ENCODE peak calls at places on chromosomes 13 and 19, in four cellular contexts. K is H1, B is HepG2, U is GM12878. J is an unnamed sample.

GRCh38 chr19:16952046-16952445 is 63.2 kb downstream of the F2RL3 start:
- DNase-seq in K (no peak), B (no peak), U (no peak), J (no peak)

GRCh38 chr13:94464771-94465170 is 14.7 kb downstream of the DCT start:
- DNase-seq in K (no peak), B (no peak), U (no peak), J (no peak)

GRCh38 chr13:98466634-98467236 is 110.2 kb downstream of the STK24 start:
- DNase-seq in K (no peak), B (peak; percentile 43), U (no peak), J (peak; percentile 65)

GRCh38 chr13:62356977-62357376 is 941.3 kb upstream of the PCDH20 start:
- DNase-seq in K (no peak), B (no peak), U (no peak), J (no peak)

GRCh38 chr19:5967994-5968430 is 9.9 kb downstream of the RANBP3 start:
- DNase-seq in K (no peak), B (peak; percentile 64), U (peak; percentile 17), J (peak; percentile 82)

GRCh38 chr13:66210677-66211076 is 1019.5 kb downstream of the PCDH9 start:
- DNase-seq in K (no peak), B (no peak), U (no peak), J (no peak)

GRCh38 chr13:42878721-42879120 is 97.3 kb downstream of the FAM216B start:
- DNase-seq in K (no peak), B (no peak), U (no peak), J (no peak)

GRCh38 chr13:41564046-41564445 is 106.7 kb downstream of the RGCC start:
- DNase-seq in K (no peak), B (no peak), U (no peak), J (no peak)

GRCh38 chr19:47885067-47885463 is 1.1 kb downstream of the SULT2A1 start:
- DNase-seq in K (no peak), B (peak; percentile 44), U (no peak), J (no peak)

GRCh38 chr13:72121466-72121865 is 254.5 kb upstream of the DACH1 start:
- DNase-seq in K (no peak), B (no peak), U (no peak), J (no peak)

GRCh38 chr19:50510121-50510670 is 795 bp downstream of the JOSD2 start:
- DNase-seq in K (no peak), B (no peak), U (no peak), J (no peak)

GRCh38 chr19:31510635-31511034 is 161.4 kb upstream of the TSHZ3 start:
- DNase-seq in K (no peak), B (no peak), U (no peak), J (no peak)

GRCh38 chr13:104198811-104199210 is 1132.6 kb upstream of the SLC10A2 start:
- DNase-seq in K (no peak), B (no peak), U (no peak), J (no peak)

GRCh38 chr13:35512271-35512920 is 35.9 kb upstream of the MAB21L1 start:
- DNase-seq in K (no peak), B (no peak), U (no peak), J (no peak)

GRCh38 chr13:76226941-76227340 is 590.8 kb downstream of the LMO7 start:
- DNase-seq in K (no peak), B (no peak), U (no peak), J (no peak)

GRCh38 chr13:78192721-78193120 is 274.1 kb upstream of the EDNRB start:
- DNase-seq in K (no peak), B (no peak), U (no peak), J (no peak)

GRCh38 chr19:3276341-3276799 is 51.9 kb downstream of the CELF5 start:
- DNase-seq in K (peak; percentile 95), B (peak; percentile 60), U (no peak), J (peak; percentile 72)

GRCh38 chr19:28514166-28514565 is 698.8 kb downstream of the UQCRFS1 start:
- DNase-seq in K (no peak), B (no peak), U (no peak), J (no peak)

GRCh38 chr19:5621945-5622464 is 571 bp downstream of the SAFB2 start:
- DNase-seq in K (no peak), B (no peak), U (no peak), J (no peak)

GRCh38 chr13:72698164-72698563 is 29.3 kb downstream of the MZT1 start:
- DNase-seq in K (no peak), B (no peak), U (no peak), J (no peak)

GRCh38 chr13:39253774-39254173 is 215.5 kb downstream of the NHLRC3 start:
- DNase-seq in K (no peak), B (no peak), U (no peak), J (no peak)

GRCh38 chr19:13974073-13974472 is 21.8 kb downstream of the DCAF15 start:
- DNase-seq in K (peak; percentile 70), B (no peak), U (no peak), J (peak; percentile 53)

GRCh38 chr13:95814494-95814893 is 137.6 kb downstream of the DNAJC3 start:
- DNase-seq in K (no peak), B (peak; percentile 9), U (no peak), J (no peak)

GRCh38 chr19:37654525-37654832 is 786 bp downstream of the ZFP30 start:
- DNase-seq in K (no peak), B (no peak), U (no peak), J (no peak)

GRCh38 chr13:35293579-35293978 is 182.9 kb downstream of the MAB21L1 start:
- DNase-seq in K (no peak), B (no peak), U (no peak), J (no peak)

GRCh38 chr19:7980168-7980567 is 25.3 kb downstream of the ELAVL1 start:
- DNase-seq in K (no peak), B (no peak), U (no peak), J (no peak)

GRCh38 chr13:44561352-44561751 is 14.8 kb downstream of the TSC22D1 start:
- DNase-seq in K (no peak), B (no peak), U (no peak), J (no peak)

GRCh38 chr19:39007096-39007495 is 25.3 kb downstream of the FBXO27 start:
- DNase-seq in K (no peak), B (no peak), U (no peak), J (no peak)

GRCh38 chr13:40186041-40186440 is 480.4 kb downstream of the FOXO1 start:
- DNase-seq in K (no peak), B (no peak), U (no peak), J (no peak)

GRCh38 chr19:6970478-6970877 is 50.8 kb downstream of the MBD3L2B start:
- DNase-seq in K (no peak), B (no peak), U (no peak), J (peak; percentile 23)

GRCh38 chr19:2582984-2583956 is 107.3 kb downstream of the GADD45B start:
- DNase-seq in K (no peak), B (no peak), U (no peak), J (no peak)

GRCh38 chr13:114108141-114108761 is 24.2 kb downstream of the RASA3 start:
- DNase-seq in K (no peak), B (no peak), U (no peak), J (no peak)

GRCh38 chr13:70218618-70219017 is 110.4 kb upstream of the KLHL1 start:
- DNase-seq in K (no peak), B (no peak), U (no peak), J (no peak)

GRCh38 chr13:27918041-27918917 is 1.5 kb upstream of the PDX1 start:
- DNase-seq in K (no peak), B (no peak), U (no peak), J (no peak)

GRCh38 chr13:27918918-27919255 is 913 bp upstream of the PDX1 start:
- DNase-seq in K (no peak), B (no peak), U (no peak), J (no peak)

GRCh38 chr13:27915301-27916207 is 4.2 kb upstream of the PDX1 start:
- DNase-seq in K (no peak), B (no peak), U (no peak), J (no peak)

GRCh38 chr13:27919299-27919933 is 384 bp upstream of the PDX1 start:
- DNase-seq in K (no peak), B (peak; percentile 12), U (no peak), J (no peak)

GRCh38 chr13:27917121-27917947 is 2.5 kb upstream of the PDX1 start:
- DNase-seq in K (no peak), B (no peak), U (no peak), J (peak; percentile 62)
- TF ChIP-seq SUZ12 in K (no peak), B (no peak), U (no peak), J (no peak)

DNA sequence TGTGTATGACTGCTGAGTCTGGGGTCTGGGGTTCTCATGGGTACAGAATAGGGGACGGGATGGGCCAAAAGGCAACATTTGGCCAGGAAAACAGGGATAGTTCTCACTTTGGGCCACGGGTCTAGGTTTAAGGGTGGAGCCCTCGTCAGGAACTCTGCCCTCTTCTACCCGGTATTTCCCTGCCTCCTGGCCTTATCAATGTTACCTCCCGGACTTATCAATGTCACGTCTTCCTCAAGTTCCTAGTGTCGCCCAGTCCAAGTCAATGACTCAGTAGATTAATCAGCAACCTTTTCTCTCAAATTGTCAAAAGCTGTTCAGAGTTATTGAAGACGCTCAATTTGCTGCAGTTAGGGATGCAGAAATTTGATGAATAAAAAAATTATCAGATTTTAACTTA is 234.8 kb downstream of the B3GLCT start:
- DNase-seq in K (no peak), B (no peak), U (no peak), J (no peak)
- TF ChIP-seq SP1 in K (no peak), B (no peak), U (no peak), J (no peak)

GRCh38 chr19:29712744-29713516 is 2.1 kb downstream of the C19orf12 start:
- DNase-seq in K (no peak), B (no peak), U (no peak), J (no peak)

GRCh38 chr19:29717051-29717450 is 2.0 kb upstream of the C19orf12 start:
- DNase-seq in K (no peak), B (no peak), U (no peak), J (no peak)

GRCh38 chr19:29714953-29715694 is at the start of gene C19orf12:
- DNase-seq in K (no peak), B (peak; percentile 18), U (no peak), J (peak; percentile 79)

GRCh38 chr19:29715695-29716581 is 877 bp upstream of the C19orf12 start:
- DNase-seq in K (no peak), B (peak; percentile 38), U (no peak), J (no peak)

DNA sequence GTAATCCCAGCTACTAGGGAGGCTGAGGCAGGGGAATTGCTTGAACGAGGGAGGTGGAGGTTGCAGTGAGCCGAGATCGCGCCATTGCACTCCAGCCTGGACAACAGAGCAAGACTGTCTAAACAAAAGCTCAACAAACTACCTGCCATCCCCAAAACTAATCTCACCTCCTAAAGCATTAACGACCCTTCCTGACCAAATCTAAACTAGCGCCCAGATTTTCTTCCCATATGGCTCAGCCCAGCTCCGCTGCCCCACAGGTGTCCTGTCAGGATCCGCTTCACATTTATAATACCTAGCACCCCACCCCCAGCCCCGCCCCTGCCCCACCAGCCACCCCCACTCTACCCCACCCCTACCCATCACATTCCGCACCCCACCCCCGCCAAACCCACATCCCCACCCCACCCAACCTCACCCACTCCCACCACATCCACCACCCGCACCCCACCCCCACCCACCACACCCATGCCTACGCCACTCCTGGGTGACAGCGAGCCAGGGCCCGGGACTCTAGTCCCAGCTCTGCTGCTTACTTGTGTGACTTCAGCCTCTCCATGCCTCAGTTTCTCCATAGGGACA is 599 bp downstream of the C19orf12 start:
- DNase-seq in K (no peak), B (no peak), U (no peak), J (no peak)
- TF ChIP-seq SUZ12 in K (no peak), B (no peak), U (no peak), J (no peak)

DNA sequence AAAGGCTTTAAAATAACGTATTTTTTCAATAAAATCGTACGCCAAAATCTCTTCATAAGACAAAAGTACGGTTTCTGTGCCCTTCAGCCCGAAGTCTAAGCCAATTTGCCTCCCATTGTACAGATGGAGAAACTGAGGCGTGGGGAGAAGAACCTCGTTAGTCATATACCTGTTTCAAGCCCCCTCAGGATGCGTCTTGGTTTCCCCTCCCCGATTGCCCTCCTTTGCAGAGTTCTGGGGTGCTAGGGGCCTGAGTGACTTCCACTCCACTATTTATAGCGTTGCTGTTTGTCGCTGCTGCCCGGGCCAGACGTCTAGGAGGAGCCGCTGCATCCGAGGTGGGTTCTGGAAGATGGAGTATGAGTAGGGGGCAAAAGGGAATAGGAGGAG is 2.3 kb upstream of the LTBP4 start:
- DNase-seq in K (no peak), B (no peak), U (no peak), J (no peak)
- TF ChIP-seq SP1 in K (no peak), B (no peak), U (no peak), J (no peak)